ENCODE peak calls at places on chromosomes 3 and 15, in four cellular contexts. Y, C, R and M are unnamed samples.

GRCh38 chr3:69751118-69751517 is 11.9 kb downstream of the MITF start:
- DNase-seq in Y (no peak), C (no peak), R (no peak), M (no peak)

GRCh38 chr3:117355566-117355965 is 646.0 kb downstream of the TUSC7 start:
- DNase-seq in Y (peak; percentile 61), C (no peak), R (no peak), M (peak; percentile 2)

GRCh38 chr3:29067014-29067413 is 213.9 kb upstream of the RBMS3 start:
- DNase-seq in Y (no peak), C (no peak), R (no peak), M (no peak)

GRCh38 chr3:46019707-46020106 is 7.6 kb downstream of the XCR1 start:
- DNase-seq in Y (no peak), C (no peak), R (no peak), M (no peak)

GRCh38 chr3:114644372-114644771 is 350.5 kb downstream of the TIGIT start:
- DNase-seq in Y (no peak), C (no peak), R (no peak), M (no peak)

GRCh38 chr3:31094048-31094447 is 199.6 kb upstream of the GADL1 start:
- DNase-seq in Y (no peak), C (no peak), R (no peak), M (peak; percentile 57)

GRCh38 chr3:15438988-15439387 is 11.6 kb downstream of the EAF1 start:
- DNase-seq in Y (no peak), C (no peak), R (no peak), M (no peak)

GRCh38 chr3:16130066-16130465 is 44.4 kb upstream of the GALNT15 start:
- DNase-seq in Y (no peak), C (no peak), R (no peak), M (peak; percentile 68)

GRCh38 chr15:92751528-92751927 is 96.0 kb upstream of the FAM174B start:
- DNase-seq in Y (no peak), C (no peak), R (no peak), M (no peak)

GRCh38 chr3:141390747-141391146 is 22.4 kb downstream of the ZBTB38 start:
- DNase-seq in Y (no peak), C (no peak), R (no peak), M (no peak)

GRCh38 chr15:72486144-72486543 is 12.0 kb downstream of the ARIH1 start:
- DNase-seq in Y (no peak), C (no peak), R (no peak), M (no peak)

GRCh38 chr3:24110051-24110450 is 165.0 kb downstream of the NR1D2 start:
- DNase-seq in Y (no peak), C (no peak), R (no peak), M (no peak)

GRCh38 chr15:85810075-85810474 is 15.3 kb upstream of the KLHL25 start:
- DNase-seq in Y (no peak), C (no peak), R (no peak), M (no peak)

GRCh38 chr15:69288531-69289311 is 10.0 kb upstream of the PAQR5 start:
- DNase-seq in Y (no peak), C (no peak), R (no peak), M (no peak)

GRCh38 chr3:192929755-192930491 is 12.3 kb upstream of the MB21D2 start:
- DNase-seq in Y (no peak), C (no peak), R (no peak), M (no peak)

GRCh38 chr15:86329311-86330013 is 249.8 kb downstream of the AGBL1 start:
- DNase-seq in Y (no peak), C (no peak), R (no peak), M (no peak)

GRCh38 chr3:47527952-47528718 is 14.6 kb upstream of the ELP6 start:
- DNase-seq in Y (no peak), C (no peak), R (no peak), M (no peak)

GRCh38 chr3:159947220-159947619 is 41.4 kb upstream of the IL12A start:
- DNase-seq in Y (no peak), C (no peak), R (no peak), M (no peak)

GRCh38 chr3:10116138-10116460 is 624 bp downstream of the BRK1 start:
- DNase-seq in Y (no peak), C (peak; percentile 40), R (no peak), M (peak; percentile 28)

GRCh38 chr15:95590533-95591044 is 739.9 kb upstream of the NR2F2 start:
- DNase-seq in Y (no peak), C (no peak), R (no peak), M (no peak)

GRCh38 chr15:65382921-65383320 is 5.1 kb upstream of the IGDCC3 start:
- DNase-seq in Y (no peak), C (no peak), R (no peak), M (no peak)

GRCh38 chr3:65479967-65480366 is 558.8 kb downstream of the MAGI1 start:
- DNase-seq in Y (no peak), C (no peak), R (no peak), M (no peak)

GRCh38 chr3:128585189-128585588 is 65.4 kb downstream of the RPN1 start:
- DNase-seq in Y (no peak), C (peak; percentile 42), R (no peak), M (no peak)

GRCh38 chr3:105747056-105747455 is 121.8 kb downstream of the CBLB start:
- DNase-seq in Y (no peak), C (no peak), R (no peak), M (no peak)

GRCh38 chr15:46343527-46343926 is 708.7 kb downstream of the SQOR start:
- DNase-seq in Y (no peak), C (no peak), R (no peak), M (no peak)

GRCh38 chr15:46344906-46345305 is 710.1 kb downstream of the SQOR start:
- DNase-seq in Y (no peak), C (no peak), R (no peak), M (no peak)

GRCh38 chr15:46344115-46344749 is 709.4 kb downstream of the SQOR start:
- DNase-seq in Y (no peak), C (no peak), R (no peak), M (no peak)
- TF ChIP-seq TARDBP in Y (no peak), C (no peak), R (no peak), M (no peak)

DNA sequence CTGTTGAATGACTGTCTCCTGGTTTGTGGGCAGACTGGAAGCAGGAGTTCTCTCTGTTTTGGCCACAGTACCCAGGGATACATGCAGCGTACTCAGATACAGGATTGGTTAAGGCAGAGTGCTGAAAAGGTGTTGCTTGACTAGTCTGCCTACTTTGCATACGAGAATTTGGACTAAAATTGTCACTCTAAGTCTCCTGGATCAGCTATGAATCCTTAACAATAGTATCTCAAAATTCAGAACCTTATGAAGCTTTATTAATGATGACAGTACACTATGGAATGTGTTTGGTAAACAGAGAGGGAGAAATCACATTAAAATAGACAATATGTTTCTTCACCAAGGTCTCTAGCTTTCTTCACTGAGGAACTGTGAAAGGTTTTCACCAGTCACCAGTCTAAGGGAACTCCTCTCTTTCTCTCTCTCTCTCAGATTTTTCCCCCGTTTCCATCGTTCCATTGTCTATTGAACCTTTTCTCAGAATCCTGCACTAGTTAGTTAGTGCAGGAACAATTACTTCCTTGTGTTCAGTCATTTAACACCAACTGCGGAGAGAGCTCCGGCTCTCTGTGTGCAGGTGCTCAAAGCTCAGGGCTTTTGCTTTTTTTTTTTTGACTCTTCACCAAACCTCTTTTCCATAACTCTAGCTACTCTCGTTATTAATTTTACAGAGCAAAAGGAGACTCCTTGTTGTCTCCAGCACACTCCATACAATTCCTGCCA is 85.9 kb upstream of the FNDC3B start:
- DNase-seq in Y (no peak), C (no peak), R (no peak), M (peak; percentile 70)
- TF ChIP-seq TARDBP in Y (no peak), C (no peak), R (no peak), M (no peak)

GRCh38 chr3:123688241-123688747 is 103.4 kb upstream of the HACD2 start:
- DNase-seq in Y (no peak), C (no peak), R (no peak), M (peak; percentile 60)
- TF ChIP-seq TARDBP in Y (no peak), C (no peak), R (no peak), M (no peak)

GRCh38 chr3:9104121-9104520 is 140.8 kb upstream of the RAD18 start:
- DNase-seq in Y (no peak), C (no peak), R (no peak), M (no peak)

GRCh38 chr3:9100132-9100894 is 137.0 kb upstream of the RAD18 start:
- DNase-seq in Y (no peak), C (no peak), R (peak; percentile 37), M (no peak)

GRCh38 chr3:9099711-9100110 is 136.4 kb upstream of the RAD18 start:
- DNase-seq in Y (no peak), C (no peak), R (no peak), M (no peak)

GRCh38 chr3:9101286-9101685 is 138.0 kb upstream of the RAD18 start:
- DNase-seq in Y (no peak), C (peak; percentile 83), R (no peak), M (no peak)

DNA sequence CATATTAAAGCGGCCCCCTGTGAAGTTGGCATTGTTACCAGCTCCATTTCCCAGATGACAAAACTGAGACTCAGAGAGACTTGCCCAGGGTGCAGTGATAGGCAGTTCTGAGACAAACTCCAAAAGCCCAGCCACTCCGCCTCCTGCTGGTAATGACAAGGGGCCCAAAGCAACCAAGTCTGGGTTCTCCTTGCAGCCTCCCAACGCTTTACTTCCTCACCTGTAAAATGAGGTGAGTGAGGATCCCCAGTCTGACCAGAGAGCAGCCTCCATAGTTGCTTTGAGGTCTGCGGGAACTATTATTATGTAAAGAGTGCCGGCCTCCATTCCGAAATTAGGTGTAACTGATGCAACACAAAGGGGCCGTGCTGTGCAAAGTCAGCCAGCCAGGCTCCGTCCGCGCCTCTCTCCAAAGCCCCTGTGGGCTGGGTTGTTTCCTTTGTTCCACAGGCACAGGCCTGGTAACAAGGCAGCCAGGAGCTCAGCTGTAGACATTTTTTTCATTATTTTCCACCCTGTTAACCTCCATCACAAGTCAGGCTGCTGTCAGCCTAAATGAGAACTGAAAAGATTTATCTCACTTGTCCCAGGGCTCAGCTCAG is 139.1 kb upstream of the RAD18 start:
- DNase-seq in Y (no peak), C (no peak), R (no peak), M (no peak)
- TF ChIP-seq TARDBP in Y (no peak), C (no peak), R (no peak), M (no peak)

GRCh38 chr15:81235276-81235675 is 38.6 kb downstream of the IL16 start:
- DNase-seq in Y (no peak), C (no peak), R (no peak), M (no peak)

GRCh38 chr15:81242778-81243177 is 46.1 kb downstream of the IL16 start:
- DNase-seq in Y (no peak), C (no peak), R (no peak), M (no peak)

GRCh38 chr15:81235781-81236507 is 39.3 kb downstream of the IL16 start:
- DNase-seq in Y (no peak), C (peak; percentile 16), R (no peak), M (no peak)

DNA sequence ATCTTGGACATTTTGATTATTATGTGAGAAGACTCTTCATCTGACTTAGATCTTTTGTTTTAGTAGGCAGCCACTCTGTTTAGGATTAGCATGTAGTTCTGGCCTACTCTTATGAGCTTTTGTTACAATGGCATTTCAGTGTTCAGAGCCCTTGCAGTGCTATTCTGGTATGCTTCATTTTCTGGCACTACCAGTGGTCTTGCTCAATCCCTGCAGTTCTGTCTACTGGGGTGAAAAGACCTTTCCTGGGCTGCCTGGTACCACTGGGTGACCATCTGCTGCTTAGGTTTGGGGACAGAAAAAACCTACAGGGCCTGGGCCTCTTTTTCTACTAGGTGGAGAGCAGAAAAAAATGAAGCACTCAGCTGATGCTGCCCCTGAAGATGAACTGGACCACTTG is 42.5 kb downstream of the IL16 start:
- DNase-seq in Y (no peak), C (no peak), R (no peak), M (no peak)
- TF ChIP-seq TARDBP in Y (no peak), C (no peak), R (no peak), M (no peak)